ENCODE peak calls at places on chromosome 7, in nine cellular contexts. One of them, this sample, is unnamed.

GRCh38 chr7:142391191-142391992 is 133.5 kb upstream of the PRSS58 start:
- DNase-seq in activated T-cell treated with anti-CD3 and anti-CD28 coated beads, Interleukin-2, amount 50 U/mL, for 72 hours: peak; percentile 44
- DNase-seq in NCI-H1694: no peak
- DNase-seq in stimulated activated CD4-positive, alpha-beta T cell treated with anti-CD3 and anti-CD28 coated beads, Interleukin-15, amount 100 ng/mL, for 24 hours: peak; percentile 63
- DNase-seq in astrocyte of the cerebellum: no peak
- DNase-seq in ELR: peak; percentile 45
- DNase-seq in NCI-H1092: no peak
- DNase-seq in CD8-positive, alpha-beta T cell: peak; percentile 45
- DNase-seq in choroid plexus epithelial cell: peak; percentile 21
- DNase-seq in this sample: no peak

GRCh38 chr7:140070546-140070945 is 7.8 kb upstream of the PARP12 start:
- DNase-seq in activated T-cell treated with anti-CD3 and anti-CD28 coated beads, Interleukin-2, amount 50 U/mL, for 72 hours: no peak
- DNase-seq in NCI-H1694: no peak
- DNase-seq in stimulated activated CD4-positive, alpha-beta T cell treated with anti-CD3 and anti-CD28 coated beads, Interleukin-15, amount 100 ng/mL, for 24 hours: no peak
- DNase-seq in astrocyte of the cerebellum: no peak
- DNase-seq in ELR: no peak
- DNase-seq in NCI-H1092: no peak
- DNase-seq in CD8-positive, alpha-beta T cell: no peak
- DNase-seq in choroid plexus epithelial cell: no peak
- DNase-seq in this sample: no peak

GRCh38 chr7:22452142-22452763 is 47.7 kb downstream of the STEAP1B start:
- DNase-seq in activated T-cell treated with anti-CD3 and anti-CD28 coated beads, Interleukin-2, amount 50 U/mL, for 72 hours: peak; percentile 56
- DNase-seq in NCI-H1694: no peak
- DNase-seq in stimulated activated CD4-positive, alpha-beta T cell treated with anti-CD3 and anti-CD28 coated beads, Interleukin-15, amount 100 ng/mL, for 24 hours: peak; percentile 65
- DNase-seq in astrocyte of the cerebellum: no peak
- DNase-seq in ELR: peak; percentile 51
- DNase-seq in NCI-H1092: no peak
- DNase-seq in CD8-positive, alpha-beta T cell: peak; percentile 19
- DNase-seq in choroid plexus epithelial cell: peak; percentile 61
- DNase-seq in this sample: no peak

GRCh38 chr7:80851896-80852476 is 66.9 kb downstream of the SEMA3C start:
- DNase-seq in activated T-cell treated with anti-CD3 and anti-CD28 coated beads, Interleukin-2, amount 50 U/mL, for 72 hours: no peak
- DNase-seq in NCI-H1694: no peak
- DNase-seq in stimulated activated CD4-positive, alpha-beta T cell treated with anti-CD3 and anti-CD28 coated beads, Interleukin-15, amount 100 ng/mL, for 24 hours: no peak
- DNase-seq in astrocyte of the cerebellum: no peak
- DNase-seq in ELR: peak; percentile 56
- DNase-seq in NCI-H1092: no peak
- DNase-seq in CD8-positive, alpha-beta T cell: no peak
- DNase-seq in choroid plexus epithelial cell: peak; percentile 87
- DNase-seq in this sample: no peak

GRCh38 chr7:137592232-137592896 is 248.8 kb upstream of the PTN start:
- DNase-seq in activated T-cell treated with anti-CD3 and anti-CD28 coated beads, Interleukin-2, amount 50 U/mL, for 72 hours: no peak
- DNase-seq in NCI-H1694: peak; percentile 69
- DNase-seq in stimulated activated CD4-positive, alpha-beta T cell treated with anti-CD3 and anti-CD28 coated beads, Interleukin-15, amount 100 ng/mL, for 24 hours: peak; percentile 10
- DNase-seq in astrocyte of the cerebellum: peak; percentile 65
- DNase-seq in ELR: peak; percentile 76
- DNase-seq in NCI-H1092: peak; percentile 67
- DNase-seq in CD8-positive, alpha-beta T cell: no peak
- DNase-seq in choroid plexus epithelial cell: peak; percentile 87
- DNase-seq in this sample: peak; percentile 70

GRCh38 chr7:117672433-117672832 is 192.6 kb downstream of the CFTR start:
- DNase-seq in activated T-cell treated with anti-CD3 and anti-CD28 coated beads, Interleukin-2, amount 50 U/mL, for 72 hours: no peak
- DNase-seq in NCI-H1694: no peak
- DNase-seq in stimulated activated CD4-positive, alpha-beta T cell treated with anti-CD3 and anti-CD28 coated beads, Interleukin-15, amount 100 ng/mL, for 24 hours: no peak
- DNase-seq in astrocyte of the cerebellum: no peak
- DNase-seq in ELR: no peak
- DNase-seq in NCI-H1092: peak; percentile 15
- DNase-seq in CD8-positive, alpha-beta T cell: no peak
- DNase-seq in choroid plexus epithelial cell: no peak
- DNase-seq in this sample: no peak

GRCh38 chr7:111833461-111833860 is 271.2 kb upstream of the IMMP2L start:
- DNase-seq in activated T-cell treated with anti-CD3 and anti-CD28 coated beads, Interleukin-2, amount 50 U/mL, for 72 hours: no peak
- DNase-seq in NCI-H1694: no peak
- DNase-seq in stimulated activated CD4-positive, alpha-beta T cell treated with anti-CD3 and anti-CD28 coated beads, Interleukin-15, amount 100 ng/mL, for 24 hours: no peak
- DNase-seq in astrocyte of the cerebellum: peak; percentile 11
- DNase-seq in ELR: no peak
- DNase-seq in NCI-H1092: no peak
- DNase-seq in CD8-positive, alpha-beta T cell: no peak
- DNase-seq in choroid plexus epithelial cell: peak; percentile 33
- DNase-seq in this sample: no peak

GRCh38 chr7:7330997-7331396 is 148.7 kb downstream of the C1GALT1 start:
- DNase-seq in activated T-cell treated with anti-CD3 and anti-CD28 coated beads, Interleukin-2, amount 50 U/mL, for 72 hours: peak; percentile 1
- DNase-seq in NCI-H1694: no peak
- DNase-seq in stimulated activated CD4-positive, alpha-beta T cell treated with anti-CD3 and anti-CD28 coated beads, Interleukin-15, amount 100 ng/mL, for 24 hours: no peak
- DNase-seq in astrocyte of the cerebellum: no peak
- DNase-seq in ELR: peak; percentile 25
- DNase-seq in NCI-H1092: no peak
- DNase-seq in CD8-positive, alpha-beta T cell: no peak
- DNase-seq in choroid plexus epithelial cell: no peak
- DNase-seq in this sample: no peak

GRCh38 chr7:91836065-91836368 is 44.5 kb downstream of the MTERF1 start:
- DNase-seq in activated T-cell treated with anti-CD3 and anti-CD28 coated beads, Interleukin-2, amount 50 U/mL, for 72 hours: no peak
- DNase-seq in NCI-H1694: no peak
- DNase-seq in stimulated activated CD4-positive, alpha-beta T cell treated with anti-CD3 and anti-CD28 coated beads, Interleukin-15, amount 100 ng/mL, for 24 hours: no peak
- DNase-seq in astrocyte of the cerebellum: no peak
- DNase-seq in ELR: peak; percentile 4
- DNase-seq in NCI-H1092: no peak
- DNase-seq in CD8-positive, alpha-beta T cell: no peak
- DNase-seq in choroid plexus epithelial cell: peak; percentile 87
- DNase-seq in this sample: peak; percentile 36

GRCh38 chr7:70143089-70144044 is 545.1 kb downstream of the AUTS2 start:
- DNase-seq in activated T-cell treated with anti-CD3 and anti-CD28 coated beads, Interleukin-2, amount 50 U/mL, for 72 hours: no peak
- DNase-seq in NCI-H1694: peak; percentile 8
- DNase-seq in stimulated activated CD4-positive, alpha-beta T cell treated with anti-CD3 and anti-CD28 coated beads, Interleukin-15, amount 100 ng/mL, for 24 hours: no peak
- DNase-seq in astrocyte of the cerebellum: peak; percentile 11
- DNase-seq in ELR: no peak
- DNase-seq in NCI-H1092: peak; percentile 53
- DNase-seq in CD8-positive, alpha-beta T cell: no peak
- DNase-seq in choroid plexus epithelial cell: no peak
- DNase-seq in this sample: no peak

GRCh38 chr7:34844936-34845665 is 187.1 kb downstream of the NPSR1 start:
- DNase-seq in activated T-cell treated with anti-CD3 and anti-CD28 coated beads, Interleukin-2, amount 50 U/mL, for 72 hours: no peak
- DNase-seq in NCI-H1694: no peak
- DNase-seq in stimulated activated CD4-positive, alpha-beta T cell treated with anti-CD3 and anti-CD28 coated beads, Interleukin-15, amount 100 ng/mL, for 24 hours: no peak
- DNase-seq in astrocyte of the cerebellum: no peak
- DNase-seq in ELR: no peak
- DNase-seq in NCI-H1092: no peak
- DNase-seq in CD8-positive, alpha-beta T cell: no peak
- DNase-seq in choroid plexus epithelial cell: no peak
- DNase-seq in this sample: no peak

GRCh38 chr7:125118444-125118843 is 188.8 kb upstream of the POT1 start:
- DNase-seq in activated T-cell treated with anti-CD3 and anti-CD28 coated beads, Interleukin-2, amount 50 U/mL, for 72 hours: no peak
- DNase-seq in NCI-H1694: no peak
- DNase-seq in stimulated activated CD4-positive, alpha-beta T cell treated with anti-CD3 and anti-CD28 coated beads, Interleukin-15, amount 100 ng/mL, for 24 hours: no peak
- DNase-seq in astrocyte of the cerebellum: no peak
- DNase-seq in ELR: no peak
- DNase-seq in NCI-H1092: no peak
- DNase-seq in CD8-positive, alpha-beta T cell: no peak
- DNase-seq in choroid plexus epithelial cell: no peak
- DNase-seq in this sample: no peak

GRCh38 chr7:132160525-132161230 is 415.6 kb downstream of the PLXNA4 start:
- DNase-seq in activated T-cell treated with anti-CD3 and anti-CD28 coated beads, Interleukin-2, amount 50 U/mL, for 72 hours: no peak
- DNase-seq in NCI-H1694: no peak
- DNase-seq in stimulated activated CD4-positive, alpha-beta T cell treated with anti-CD3 and anti-CD28 coated beads, Interleukin-15, amount 100 ng/mL, for 24 hours: no peak
- DNase-seq in astrocyte of the cerebellum: no peak
- DNase-seq in ELR: no peak
- DNase-seq in NCI-H1092: no peak
- DNase-seq in CD8-positive, alpha-beta T cell: no peak
- DNase-seq in choroid plexus epithelial cell: no peak
- DNase-seq in this sample: no peak

GRCh38 chr7:85186521-85187241 is at the start of gene SEMA3D:
- DNase-seq in activated T-cell treated with anti-CD3 and anti-CD28 coated beads, Interleukin-2, amount 50 U/mL, for 72 hours: peak; percentile 34
- DNase-seq in NCI-H1694: peak; percentile 44
- DNase-seq in stimulated activated CD4-positive, alpha-beta T cell treated with anti-CD3 and anti-CD28 coated beads, Interleukin-15, amount 100 ng/mL, for 24 hours: peak; percentile 29
- DNase-seq in astrocyte of the cerebellum: peak; percentile 57
- DNase-seq in ELR: peak; percentile 83
- DNase-seq in NCI-H1092: peak; percentile 74
- DNase-seq in CD8-positive, alpha-beta T cell: no peak
- DNase-seq in choroid plexus epithelial cell: peak; percentile 88
- DNase-seq in this sample: peak; percentile 84

GRCh38 chr7:17279081-17279480 is 19.4 kb upstream of the AHR start:
- DNase-seq in activated T-cell treated with anti-CD3 and anti-CD28 coated beads, Interleukin-2, amount 50 U/mL, for 72 hours: no peak
- DNase-seq in NCI-H1694: no peak
- DNase-seq in stimulated activated CD4-positive, alpha-beta T cell treated with anti-CD3 and anti-CD28 coated beads, Interleukin-15, amount 100 ng/mL, for 24 hours: no peak
- DNase-seq in astrocyte of the cerebellum: no peak
- DNase-seq in ELR: no peak
- DNase-seq in NCI-H1092: no peak
- DNase-seq in CD8-positive, alpha-beta T cell: no peak
- DNase-seq in choroid plexus epithelial cell: no peak
- DNase-seq in this sample: no peak

GRCh38 chr7:143126146-143126545 is 5.7 kb upstream of the PIP start:
- DNase-seq in activated T-cell treated with anti-CD3 and anti-CD28 coated beads, Interleukin-2, amount 50 U/mL, for 72 hours: no peak
- DNase-seq in NCI-H1694: no peak
- DNase-seq in stimulated activated CD4-positive, alpha-beta T cell treated with anti-CD3 and anti-CD28 coated beads, Interleukin-15, amount 100 ng/mL, for 24 hours: no peak
- DNase-seq in astrocyte of the cerebellum: no peak
- DNase-seq in ELR: no peak
- DNase-seq in NCI-H1092: no peak
- DNase-seq in CD8-positive, alpha-beta T cell: no peak
- DNase-seq in choroid plexus epithelial cell: peak; percentile 80
- DNase-seq in this sample: no peak

GRCh38 chr7:112084506-112084905 is 121.7 kb downstream of the DOCK4 start:
- DNase-seq in activated T-cell treated with anti-CD3 and anti-CD28 coated beads, Interleukin-2, amount 50 U/mL, for 72 hours: no peak
- DNase-seq in NCI-H1694: no peak
- DNase-seq in stimulated activated CD4-positive, alpha-beta T cell treated with anti-CD3 and anti-CD28 coated beads, Interleukin-15, amount 100 ng/mL, for 24 hours: no peak
- DNase-seq in astrocyte of the cerebellum: no peak
- DNase-seq in ELR: no peak
- DNase-seq in NCI-H1092: no peak
- DNase-seq in CD8-positive, alpha-beta T cell: no peak
- DNase-seq in choroid plexus epithelial cell: peak; percentile 78
- DNase-seq in this sample: no peak

GRCh38 chr7:29337628-29338116 is 143.1 kb downstream of the CHN2 start:
- DNase-seq in activated T-cell treated with anti-CD3 and anti-CD28 coated beads, Interleukin-2, amount 50 U/mL, for 72 hours: peak; percentile 7
- DNase-seq in NCI-H1694: no peak
- DNase-seq in stimulated activated CD4-positive, alpha-beta T cell treated with anti-CD3 and anti-CD28 coated beads, Interleukin-15, amount 100 ng/mL, for 24 hours: no peak
- DNase-seq in astrocyte of the cerebellum: no peak
- DNase-seq in ELR: no peak
- DNase-seq in NCI-H1092: no peak
- DNase-seq in CD8-positive, alpha-beta T cell: peak; percentile 50
- DNase-seq in choroid plexus epithelial cell: peak; percentile 60
- DNase-seq in this sample: no peak

GRCh38 chr7:31948041-31948440 is 122.2 kb downstream of the PDE1C start:
- DNase-seq in activated T-cell treated with anti-CD3 and anti-CD28 coated beads, Interleukin-2, amount 50 U/mL, for 72 hours: no peak
- DNase-seq in NCI-H1694: no peak
- DNase-seq in stimulated activated CD4-positive, alpha-beta T cell treated with anti-CD3 and anti-CD28 coated beads, Interleukin-15, amount 100 ng/mL, for 24 hours: no peak
- DNase-seq in astrocyte of the cerebellum: peak; percentile 80
- DNase-seq in ELR: peak; percentile 92
- DNase-seq in NCI-H1092: no peak
- DNase-seq in CD8-positive, alpha-beta T cell: no peak
- DNase-seq in choroid plexus epithelial cell: peak; percentile 71
- DNase-seq in this sample: no peak